ENCODE peak calls at places on chromosomes 16 and 17, in five cellular contexts. One of them, this sample, is unnamed.

GRCh38 chr16:7482028-7482427 is 149.4 kb downstream of the RBFOX1 start:
- DNase-seq in HFF-Myc: no peak
- DNase-seq in fibroblast of lung: no peak
- DNase-seq in kidney epithelial cell: no peak
- DNase-seq in lower leg skin: no peak
- DNase-seq in this sample: no peak

GRCh38 chr16:35185366-35186044 is 1726.1 kb downstream of the TP53TG3F start:
- DNase-seq in HFF-Myc: no peak
- DNase-seq in lower leg skin: peak; percentile 76
- DNase-seq in fibroblast of lung: no peak
- DNase-seq in kidney epithelial cell: no peak
- DNase-seq in this sample: no peak

GRCh38 chr17:76672270-76672851 is 28.8 kb upstream of the ST6GALNAC1 start:
- DNase-seq in fibroblast of lung: no peak
- DNase-seq in HFF-Myc: no peak
- DNase-seq in kidney epithelial cell: no peak
- DNase-seq in lower leg skin: no peak
- DNase-seq in this sample: peak; percentile 15

GRCh38 chr17:20299013-20299412 is 168.3 kb downstream of the LGALS9B start:
- DNase-seq in fibroblast of lung: no peak
- DNase-seq in lower leg skin: no peak
- DNase-seq in kidney epithelial cell: no peak
- DNase-seq in HFF-Myc: no peak
- DNase-seq in this sample: no peak

GRCh38 chr17:50596191-50597037 is 35.9 kb downstream of the CACNA1G start:
- DNase-seq in lower leg skin: no peak
- DNase-seq in kidney epithelial cell: no peak
- DNase-seq in HFF-Myc: no peak
- DNase-seq in fibroblast of lung: no peak
- DNase-seq in this sample: peak; percentile 4

GRCh38 chr17:21043296-21044232 is 753 bp upstream of the USP22 start:
- DNase-seq in kidney epithelial cell: peak; percentile 89
- DNase-seq in HFF-Myc: peak; percentile 90
- DNase-seq in lower leg skin: peak; percentile 99
- DNase-seq in fibroblast of lung: peak; percentile 98
- DNase-seq in this sample: peak; percentile 99

GRCh38 chr16:23432176-23433128 is 20.5 kb downstream of the COG7 start:
- DNase-seq in fibroblast of lung: no peak
- DNase-seq in lower leg skin: no peak
- DNase-seq in kidney epithelial cell: no peak
- DNase-seq in HFF-Myc: no peak
- DNase-seq in this sample: peak; percentile 15

GRCh38 chr17:44738214-44738906 is 20.4 kb upstream of the ADAM11 start:
- DNase-seq in lower leg skin: no peak
- DNase-seq in kidney epithelial cell: peak; percentile 67
- DNase-seq in fibroblast of lung: no peak
- DNase-seq in HFF-Myc: no peak
- DNase-seq in this sample: no peak

GRCh38 chr17:73690581-73691135 is 46.4 kb upstream of the SDK2 start:
- DNase-seq in HFF-Myc: no peak
- DNase-seq in kidney epithelial cell: no peak
- DNase-seq in lower leg skin: no peak
- DNase-seq in fibroblast of lung: no peak
- DNase-seq in this sample: no peak

GRCh38 chr17:64130559-64131001 is 636 bp upstream of the ERN1 start:
- DNase-seq in lower leg skin: no peak
- DNase-seq in fibroblast of lung: peak; percentile 59
- DNase-seq in kidney epithelial cell: no peak
- DNase-seq in HFF-Myc: no peak
- DNase-seq in this sample: peak; percentile 70

GRCh38 chr16:82302007-82302733 is 132.1 kb upstream of the MPHOSPH6 start:
- DNase-seq in kidney epithelial cell: no peak
- DNase-seq in lower leg skin: no peak
- DNase-seq in fibroblast of lung: no peak
- DNase-seq in HFF-Myc: no peak
- DNase-seq in this sample: no peak

GRCh38 chr17:82936768-82937171 is 96.9 kb upstream of the ZNF750 start:
- DNase-seq in kidney epithelial cell: no peak
- DNase-seq in fibroblast of lung: no peak
- DNase-seq in lower leg skin: peak; percentile 81
- DNase-seq in HFF-Myc: no peak
- DNase-seq in this sample: no peak

GRCh38 chr17:43756176-43756575 is 2.4 kb downstream of the SOST start:
- DNase-seq in fibroblast of lung: no peak
- DNase-seq in lower leg skin: peak; percentile 82
- DNase-seq in kidney epithelial cell: no peak
- DNase-seq in HFF-Myc: no peak
- DNase-seq in this sample: no peak

GRCh38 chr16:77868052-77868451 is 79.7 kb downstream of the VAT1L start:
- DNase-seq in lower leg skin: peak; percentile 23
- DNase-seq in fibroblast of lung: no peak
- DNase-seq in HFF-Myc: no peak
- DNase-seq in kidney epithelial cell: no peak
- DNase-seq in this sample: no peak

GRCh38 chr17:74603032-74603635 is 11.1 kb upstream of the CD300LD start:
- DNase-seq in lower leg skin: no peak
- DNase-seq in fibroblast of lung: no peak
- DNase-seq in HFF-Myc: no peak
- DNase-seq in kidney epithelial cell: no peak
- DNase-seq in this sample: no peak

GRCh38 chr17:13044713-13045112 is 26.9 kb upstream of the ELAC2 start:
- DNase-seq in lower leg skin: peak; percentile 83
- DNase-seq in kidney epithelial cell: no peak
- DNase-seq in fibroblast of lung: no peak
- DNase-seq in HFF-Myc: peak; percentile 85
- DNase-seq in this sample: no peak

GRCh38 chr16:19853973-19854876 is 30.4 kb downstream of the GPRC5B start:
- DNase-seq in kidney epithelial cell: no peak
- DNase-seq in HFF-Myc: no peak
- DNase-seq in fibroblast of lung: no peak
- DNase-seq in lower leg skin: no peak
- DNase-seq in this sample: no peak

GRCh38 chr16:15970743-15971434 is 21.5 kb downstream of the ABCC1 start:
- DNase-seq in fibroblast of lung: no peak
- DNase-seq in kidney epithelial cell: no peak
- DNase-seq in lower leg skin: no peak
- DNase-seq in HFF-Myc: no peak
- DNase-seq in this sample: no peak

GRCh38 chr17:16935241-16935663 is 36.7 kb downstream of the TNFRSF13B start:
- DNase-seq in kidney epithelial cell: no peak
- DNase-seq in fibroblast of lung: no peak
- DNase-seq in lower leg skin: peak; percentile 78
- DNase-seq in HFF-Myc: no peak
- DNase-seq in this sample: no peak

GRCh38 chr17:41212524-41213169 is 13.8 kb upstream of the KRTAP9-2 start:
- DNase-seq in fibroblast of lung: no peak
- DNase-seq in kidney epithelial cell: no peak
- DNase-seq in HFF-Myc: no peak
- DNase-seq in lower leg skin: no peak
- DNase-seq in this sample: no peak

GRCh38 chr17:27247071-27247957 is 46.6 kb upstream of the WSB1 start:
- DNase-seq in kidney epithelial cell: no peak
- DNase-seq in HFF-Myc: no peak
- DNase-seq in fibroblast of lung: peak; percentile 98
- DNase-seq in lower leg skin: peak; percentile 92
- DNase-seq in this sample: peak; percentile 99

GRCh38 chr16:52494145-52494544 is 52.8 kb downstream of the TOX3 start:
- DNase-seq in lower leg skin: no peak
- DNase-seq in kidney epithelial cell: no peak
- DNase-seq in fibroblast of lung: no peak
- DNase-seq in HFF-Myc: no peak
- DNase-seq in this sample: no peak

GRCh38 chr16:11114366-11115164 is 141.4 kb downstream of the SOCS1 start:
- DNase-seq in kidney epithelial cell: no peak
- DNase-seq in HFF-Myc: no peak
- DNase-seq in fibroblast of lung: no peak
- DNase-seq in lower leg skin: no peak
- DNase-seq in this sample: peak; percentile 44

GRCh38 chr17:2055494-2056220 is 754 bp downstream of the HIC1 start:
- DNase-seq in lower leg skin: no peak
- DNase-seq in kidney epithelial cell: no peak
- DNase-seq in HFF-Myc: no peak
- DNase-seq in fibroblast of lung: peak; percentile 67
- DNase-seq in this sample: peak; percentile 63

GRCh38 chr17:83196973-83197880 is 117.8 kb downstream of the METRNL start:
- DNase-seq in fibroblast of lung: no peak
- DNase-seq in kidney epithelial cell: no peak
- DNase-seq in HFF-Myc: no peak
- DNase-seq in lower leg skin: no peak
- DNase-seq in this sample: no peak

GRCh38 chr16:53605979-53606378 is 97.7 kb downstream of the RPGRIP1L start:
- DNase-seq in kidney epithelial cell: no peak
- DNase-seq in HFF-Myc: no peak
- DNase-seq in lower leg skin: no peak
- DNase-seq in fibroblast of lung: no peak
- DNase-seq in this sample: no peak

GRCh38 chr17:82126479-82127314 is 28.7 kb upstream of the FASN start:
- DNase-seq in lower leg skin: no peak
- DNase-seq in kidney epithelial cell: no peak
- DNase-seq in fibroblast of lung: no peak
- DNase-seq in HFF-Myc: no peak
- DNase-seq in this sample: no peak

GRCh38 chr17:1059131-1059795 is 62.3 kb downstream of the TIMM22 start:
- DNase-seq in fibroblast of lung: no peak
- DNase-seq in HFF-Myc: no peak
- DNase-seq in lower leg skin: no peak
- DNase-seq in kidney epithelial cell: no peak
- DNase-seq in this sample: no peak

GRCh38 chr17:27038676-27039075 is 255.2 kb upstream of the WSB1 start:
- DNase-seq in fibroblast of lung: no peak
- DNase-seq in kidney epithelial cell: no peak
- DNase-seq in lower leg skin: no peak
- DNase-seq in HFF-Myc: no peak
- DNase-seq in this sample: no peak

GRCh38 chr17:73551144-73551543 is 93.1 kb downstream of the SDK2 start:
- DNase-seq in fibroblast of lung: no peak
- DNase-seq in lower leg skin: no peak
- DNase-seq in HFF-Myc: no peak
- DNase-seq in kidney epithelial cell: no peak
- DNase-seq in this sample: no peak

GRCh38 chr17:46903762-46904672 is 18.9 kb upstream of the GOSR2 start:
- DNase-seq in HFF-Myc: no peak
- DNase-seq in kidney epithelial cell: no peak
- DNase-seq in lower leg skin: peak; percentile 78
- DNase-seq in fibroblast of lung: no peak
- DNase-seq in this sample: no peak

GRCh38 chr16:81500833-81501521 is 56.4 kb downstream of the CMIP start:
- DNase-seq in fibroblast of lung: peak; percentile 57
- DNase-seq in lower leg skin: no peak
- DNase-seq in HFF-Myc: peak; percentile 94
- DNase-seq in kidney epithelial cell: no peak
- DNase-seq in this sample: peak; percentile 80

GRCh38 chr17:42072323-42073187 is 22.2 kb upstream of the C17orf113 start:
- DNase-seq in fibroblast of lung: no peak
- DNase-seq in HFF-Myc: no peak
- DNase-seq in lower leg skin: no peak
- DNase-seq in kidney epithelial cell: no peak
- DNase-seq in this sample: no peak

GRCh38 chr16:53132406-53132805 is 77.6 kb downstream of the CHD9 start:
- DNase-seq in lower leg skin: no peak
- DNase-seq in fibroblast of lung: no peak
- DNase-seq in kidney epithelial cell: no peak
- DNase-seq in HFF-Myc: no peak
- DNase-seq in this sample: peak; percentile 28

GRCh38 chr17:12973496-12974318 is 44.1 kb downstream of the ELAC2 start:
- DNase-seq in fibroblast of lung: no peak
- DNase-seq in kidney epithelial cell: no peak
- DNase-seq in lower leg skin: no peak
- DNase-seq in HFF-Myc: no peak
- DNase-seq in this sample: no peak

GRCh38 chr16:84175351-84176081 is 11.3 kb downstream of the TAF1C start:
- DNase-seq in kidney epithelial cell: no peak
- DNase-seq in lower leg skin: no peak
- DNase-seq in fibroblast of lung: peak; percentile 41
- DNase-seq in HFF-Myc: no peak
- DNase-seq in this sample: peak; percentile 45

GRCh38 chr17:39607851-39608130 is at the start of gene NEUROD2:
- DNase-seq in HFF-Myc: no peak
- DNase-seq in kidney epithelial cell: no peak
- DNase-seq in lower leg skin: no peak
- DNase-seq in fibroblast of lung: no peak
- DNase-seq in this sample: no peak
- H3K4me3 ChIP-seq in HFF-Myc: no peak within 1 kb of the TSS
- H3K4me3 ChIP-seq in kidney epithelial cell: no peak within 1 kb of the TSS
- H3K4me3 ChIP-seq in lower leg skin: no peak within 1 kb of the TSS
- H3K4me3 ChIP-seq in fibroblast of lung: no peak within 1 kb of the TSS
- H3K4me3 ChIP-seq in this sample: no peak within 1 kb of the TSS

GRCh38 chr17:29168079-29168758 is 12.0 kb downstream of the MYO18A start:
- DNase-seq in lower leg skin: no peak
- DNase-seq in fibroblast of lung: no peak
- DNase-seq in kidney epithelial cell: no peak
- DNase-seq in HFF-Myc: no peak
- DNase-seq in this sample: no peak

GRCh38 chr17:29165800-29166506 is 14.2 kb downstream of the MYO18A start:
- DNase-seq in HFF-Myc: no peak
- DNase-seq in fibroblast of lung: no peak
- DNase-seq in kidney epithelial cell: no peak
- DNase-seq in lower leg skin: no peak
- DNase-seq in this sample: no peak

GRCh38 chr17:29167393-29168078 is 12.7 kb downstream of the MYO18A start:
- DNase-seq in lower leg skin: no peak
- DNase-seq in kidney epithelial cell: no peak
- DNase-seq in fibroblast of lung: no peak
- DNase-seq in HFF-Myc: no peak
- DNase-seq in this sample: no peak

GRCh38 chr17:29165261-29165660 is 14.9 kb downstream of the MYO18A start:
- DNase-seq in kidney epithelial cell: no peak
- DNase-seq in lower leg skin: no peak
- DNase-seq in HFF-Myc: no peak
- DNase-seq in fibroblast of lung: no peak
- DNase-seq in this sample: no peak

DNA sequence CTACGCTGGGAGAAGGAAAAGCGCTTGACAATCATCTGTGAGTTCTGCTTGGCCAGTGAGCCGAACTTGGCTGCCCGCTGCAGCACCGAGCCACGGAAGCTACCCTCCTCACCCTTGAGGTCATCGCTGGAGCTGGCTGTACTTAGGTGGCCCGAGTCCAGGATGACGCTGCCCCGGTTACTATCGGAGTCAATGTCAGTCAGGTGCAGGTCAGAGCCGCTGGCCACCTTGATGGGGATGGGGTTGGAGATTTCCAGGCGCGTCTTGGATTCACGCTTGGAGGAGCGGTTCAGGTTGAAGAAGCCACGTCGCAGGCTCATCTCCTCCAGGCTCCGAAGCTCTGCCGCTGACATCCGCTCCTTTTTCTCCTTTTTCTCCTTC is 13.7 kb downstream of the MYO18A start:
- DNase-seq in HFF-Myc: no peak
- DNase-seq in fibroblast of lung: no peak
- DNase-seq in kidney epithelial cell: no peak
- DNase-seq in lower leg skin: no peak
- DNase-seq in this sample: no peak
- H3K4me3 ChIP-seq in HFF-Myc: no peak overlapping the region
- H3K4me3 ChIP-seq in fibroblast of lung: no peak overlapping the region
- H3K4me3 ChIP-seq in kidney epithelial cell: no peak overlapping the region
- H3K4me3 ChIP-seq in lower leg skin: no peak overlapping the region
- H3K4me3 ChIP-seq in this sample: no peak overlapping the region

GRCh38 chr16:85605912-85606841 is 6.9 kb upstream of the GSE1 start:
- DNase-seq in lower leg skin: no peak
- DNase-seq in HFF-Myc: no peak
- DNase-seq in kidney epithelial cell: no peak
- DNase-seq in fibroblast of lung: no peak
- DNase-seq in this sample: no peak
- H3K4me3 ChIP-seq in lower leg skin: no peak overlapping the region
- H3K4me3 ChIP-seq in HFF-Myc: no peak overlapping the region
- H3K4me3 ChIP-seq in kidney epithelial cell: no peak overlapping the region
- H3K4me3 ChIP-seq in fibroblast of lung: no peak overlapping the region
- H3K4me3 ChIP-seq in this sample: no peak overlapping the region

GRCh38 chr17:38608648-38609047 is 2.9 kb upstream of the SRCIN1 start:
- DNase-seq in lower leg skin: no peak
- DNase-seq in kidney epithelial cell: no peak
- DNase-seq in fibroblast of lung: no peak
- DNase-seq in HFF-Myc: no peak
- DNase-seq in this sample: no peak
- H3K4me3 ChIP-seq in lower leg skin: no peak overlapping the region
- H3K4me3 ChIP-seq in kidney epithelial cell: no peak overlapping the region
- H3K4me3 ChIP-seq in fibroblast of lung: no peak overlapping the region
- H3K4me3 ChIP-seq in HFF-Myc: no peak overlapping the region
- H3K4me3 ChIP-seq in this sample: no peak overlapping the region

This sample was measured in choroid plexus epithelial cell.